ENCODE peak calls at places on chromosomes 16 and 17, in four cellular contexts. One of them, this sample, is unnamed.
A peak's percentile ranks its signal among the peaks of the same experiment; 100 is the strongest.

GRCh38 chr17:73069164-73069774 is 23.2 kb downstream of the SLC39A11 start:
- DNase-seq in globus pallidus: no peak
- DNase-seq in SW 1271: no peak
- DNase-seq in epithelial cell of prostate: no peak
- DNase-seq in this sample: no peak

GRCh38 chr17:40063034-40063765 is 435 bp downstream of the THRA start:
- DNase-seq in globus pallidus: no peak
- DNase-seq in epithelial cell of prostate: no peak
- DNase-seq in SW 1271: no peak
- DNase-seq in this sample: no peak

GRCh38 chr16:87418644-87419043 is 26.5 kb downstream of the MAP1LC3B start:
- DNase-seq in SW 1271: no peak
- DNase-seq in globus pallidus: no peak
- DNase-seq in epithelial cell of prostate: no peak
- DNase-seq in this sample: peak; percentile 31

GRCh38 chr16:12340151-12340733 is 363.7 kb downstream of the SNX29 start:
- DNase-seq in SW 1271: no peak
- DNase-seq in epithelial cell of prostate: no peak
- DNase-seq in globus pallidus: no peak
- DNase-seq in this sample: peak; percentile 36

GRCh38 chr17:1180958-1181768 is 1.4 kb upstream of the ABR start:
- DNase-seq in SW 1271: no peak
- DNase-seq in globus pallidus: no peak
- DNase-seq in epithelial cell of prostate: no peak
- DNase-seq in this sample: no peak

GRCh38 chr16:81318711-81319110 is 3.9 kb downstream of the GAN start:
- DNase-seq in SW 1271: no peak
- DNase-seq in epithelial cell of prostate: no peak
- DNase-seq in globus pallidus: no peak
- DNase-seq in this sample: no peak

GRCh38 chr17:17365476-17366110 is 62.4 kb downstream of the NT5M start:
- DNase-seq in globus pallidus: no peak
- DNase-seq in SW 1271: no peak
- DNase-seq in epithelial cell of prostate: no peak
- DNase-seq in this sample: no peak

GRCh38 chr16:2296662-2297505 is 29.0 kb upstream of the RNPS1 start:
- DNase-seq in globus pallidus: peak; percentile 8
- DNase-seq in epithelial cell of prostate: no peak
- DNase-seq in SW 1271: no peak
- DNase-seq in this sample: no peak

GRCh38 chr16:8847623-8848022 is 21.2 kb downstream of the CARHSP1 start:
- DNase-seq in globus pallidus: no peak
- DNase-seq in epithelial cell of prostate: no peak
- DNase-seq in SW 1271: no peak
- DNase-seq in this sample: no peak

GRCh38 chr17:27459433-27459832 is 3.2 kb downstream of the KSR1 start:
- DNase-seq in globus pallidus: no peak
- DNase-seq in SW 1271: no peak
- DNase-seq in epithelial cell of prostate: no peak
- DNase-seq in this sample: no peak

GRCh38 chr17:28738680-28739384 is 5.0 kb upstream of the TRAF4 start:
- DNase-seq in SW 1271: no peak
- DNase-seq in globus pallidus: no peak
- DNase-seq in epithelial cell of prostate: no peak
- DNase-seq in this sample: no peak

GRCh38 chr16:6684076-6684673 is 648.5 kb upstream of the RBFOX1 start:
- DNase-seq in globus pallidus: peak; percentile 30
- DNase-seq in epithelial cell of prostate: no peak
- DNase-seq in SW 1271: no peak
- DNase-seq in this sample: peak; percentile 10

GRCh38 chr17:74296548-74296936 is 22.5 kb downstream of the DNAI2 start:
- DNase-seq in SW 1271: no peak
- DNase-seq in epithelial cell of prostate: no peak
- DNase-seq in globus pallidus: peak; percentile 91
- DNase-seq in this sample: peak; percentile 42

GRCh38 chr17:7553356-7553755 is 4.5 kb downstream of the TNFSF12 start:
- DNase-seq in SW 1271: no peak
- DNase-seq in globus pallidus: no peak
- DNase-seq in epithelial cell of prostate: no peak
- DNase-seq in this sample: no peak

GRCh38 chr17:39845052-39845976 is 18.8 kb downstream of the IKZF3 start:
- DNase-seq in SW 1271: no peak
- DNase-seq in epithelial cell of prostate: no peak
- DNase-seq in globus pallidus: no peak
- DNase-seq in this sample: no peak

GRCh38 chr17:69734656-69735055 is 320.2 kb downstream of the MAP2K6 start:
- DNase-seq in globus pallidus: no peak
- DNase-seq in SW 1271: no peak
- DNase-seq in epithelial cell of prostate: no peak
- DNase-seq in this sample: no peak

GRCh38 chr16:46690281-46691178 is 1.1 kb downstream of the ORC6 start:
- DNase-seq in SW 1271: no peak
- DNase-seq in globus pallidus: no peak
- DNase-seq in epithelial cell of prostate: no peak
- DNase-seq in this sample: no peak

GRCh38 chr16:3121843-3122467 is 9.6 kb downstream of the ZNF205 start:
- DNase-seq in globus pallidus: no peak
- DNase-seq in epithelial cell of prostate: no peak
- DNase-seq in SW 1271: no peak
- DNase-seq in this sample: no peak

GRCh38 chr17:76371656-76372628 is 12.5 kb upstream of the SPHK1 start:
- DNase-seq in globus pallidus: no peak
- DNase-seq in SW 1271: no peak
- DNase-seq in epithelial cell of prostate: peak; percentile 92
- DNase-seq in this sample: no peak

GRCh38 chr17:65902165-65902564 is 289.8 kb downstream of the CEP112 start:
- DNase-seq in SW 1271: no peak
- DNase-seq in globus pallidus: no peak
- DNase-seq in epithelial cell of prostate: no peak
- DNase-seq in this sample: no peak

GRCh38 chr16:59192551-59193199 is 458.6 kb upstream of the GOT2 start:
- DNase-seq in globus pallidus: peak; percentile 11
- DNase-seq in SW 1271: no peak
- DNase-seq in epithelial cell of prostate: no peak
- DNase-seq in this sample: no peak

GRCh38 chr16:86396918-86397317 is 113.4 kb upstream of the FOXF1 start:
- DNase-seq in SW 1271: no peak
- DNase-seq in globus pallidus: no peak
- DNase-seq in epithelial cell of prostate: no peak
- DNase-seq in this sample: peak; percentile 20

GRCh38 chr16:31427441-31428276 is 501 bp downstream of the COX6A2 start:
- DNase-seq in globus pallidus: peak; percentile 51
- DNase-seq in epithelial cell of prostate: no peak
- DNase-seq in SW 1271: no peak
- DNase-seq in this sample: no peak

GRCh38 chr16:22813223-22813945 is 578 bp upstream of the HS3ST2 start:
- DNase-seq in epithelial cell of prostate: peak; percentile 60
- DNase-seq in globus pallidus: no peak
- DNase-seq in SW 1271: no peak
- DNase-seq in this sample: peak; percentile 29

GRCh38 chr17:15456972-15457722 is 10.3 kb downstream of the CDRT4 start:
- DNase-seq in globus pallidus: peak; percentile 90
- DNase-seq in epithelial cell of prostate: no peak
- DNase-seq in SW 1271: no peak
- DNase-seq in this sample: no peak

GRCh38 chr17:76744747-76745146 is 6.8 kb downstream of the MFSD11 start:
- DNase-seq in epithelial cell of prostate: no peak
- DNase-seq in SW 1271: no peak
- DNase-seq in globus pallidus: no peak
- DNase-seq in this sample: no peak

GRCh38 chr17:9235346-9235745 is 214.0 kb downstream of the NTN1 start:
- DNase-seq in globus pallidus: no peak
- DNase-seq in SW 1271: no peak
- DNase-seq in epithelial cell of prostate: no peak
- DNase-seq in this sample: no peak

GRCh38 chr17:50830298-50830697 is 5.1 kb upstream of the WFIKKN2 start:
- DNase-seq in globus pallidus: no peak
- DNase-seq in SW 1271: no peak
- DNase-seq in epithelial cell of prostate: no peak
- DNase-seq in this sample: no peak

GRCh38 chr17:78266231-78266631 is 34.8 kb downstream of the TMEM235 start:
- DNase-seq in SW 1271: no peak
- DNase-seq in epithelial cell of prostate: no peak
- DNase-seq in globus pallidus: no peak
- DNase-seq in this sample: no peak

GRCh38 chr16:55333690-55334089 is 9.7 kb downstream of the IRX6 start:
- DNase-seq in globus pallidus: no peak
- DNase-seq in SW 1271: no peak
- DNase-seq in epithelial cell of prostate: no peak
- DNase-seq in this sample: no peak

GRCh38 chr17:8803531-8804416 is 4.6 kb upstream of the MFSD6L start:
- DNase-seq in epithelial cell of prostate: no peak
- DNase-seq in globus pallidus: no peak
- DNase-seq in SW 1271: no peak
- DNase-seq in this sample: no peak

GRCh38 chr16:49362230-49362629 is 11.4 kb upstream of the C16orf78 start:
- DNase-seq in epithelial cell of prostate: no peak
- DNase-seq in SW 1271: no peak
- DNase-seq in globus pallidus: no peak
- DNase-seq in this sample: no peak

GRCh38 chr16:65725156-65725845 is 603.4 kb upstream of the CDH11 start:
- DNase-seq in SW 1271: no peak
- DNase-seq in epithelial cell of prostate: no peak
- DNase-seq in globus pallidus: no peak
- DNase-seq in this sample: no peak

GRCh38 chr16:66426112-66427035 is 721 bp upstream of the BEAN1 start:
- DNase-seq in SW 1271: no peak
- DNase-seq in globus pallidus: no peak
- DNase-seq in epithelial cell of prostate: no peak
- DNase-seq in this sample: no peak

GRCh38 chr17:39863918-39864746 is at the start of gene IKZF3:
- DNase-seq in globus pallidus: peak; percentile 0
- DNase-seq in epithelial cell of prostate: no peak
- DNase-seq in SW 1271: no peak
- DNase-seq in this sample: peak; percentile 51

GRCh38 chr17:57215317-57215716 is 41.0 kb upstream of the MSI2 start:
- DNase-seq in globus pallidus: no peak
- DNase-seq in SW 1271: no peak
- DNase-seq in epithelial cell of prostate: no peak
- DNase-seq in this sample: peak; percentile 71

GRCh38 chr17:49223517-49224197 is 6.9 kb downstream of the PHOSPHO1 start:
- DNase-seq in globus pallidus: no peak
- DNase-seq in SW 1271: no peak
- DNase-seq in epithelial cell of prostate: no peak
- DNase-seq in this sample: peak; percentile 13

GRCh38 chr17:12730931-12731521 is 58.3 kb upstream of the ARHGAP44 start:
- DNase-seq in SW 1271: no peak
- DNase-seq in epithelial cell of prostate: no peak
- DNase-seq in globus pallidus: no peak
- DNase-seq in this sample: peak; percentile 15

This sample was measured in prostate gland.